ENCODE peak calls at places on chromosomes 12 and 14, in nine cellular contexts. I is Peyer's patch, K is HepG2, L is heart left ventricle, H is gastrocnemius medialis, C is A549, F is prostate gland, T is stomach, R is adrenal gland. X is an unnamed sample.

GRCh38 chr12:130375888-130376287 is 38.2 kb downstream of the PIWIL1 start:
- DNase-seq in I (no peak), K (no peak), L (no peak), H (no peak), C (no peak), F (no peak), T (no peak), R (no peak), X (no peak)

GRCh38 chr12:96606646-96607045 is 117.3 kb downstream of the CFAP54 start:
- DNase-seq in I (no peak), K (no peak), L (no peak), H (no peak), C (no peak), F (no peak), T (no peak), R (no peak), X (no peak)

GRCh38 chr12:6092784-6093722 is 31.4 kb downstream of the VWF start:
- DNase-seq in I (peak; percentile 83), K (no peak), L (no peak), H (peak; percentile 17), C (peak; percentile 85), F (no peak), T (peak; percentile 66), R (peak; percentile 89), X (no peak)

GRCh38 chr14:61526405-61527312 is 168.7 kb upstream of the HIF1A start:
- DNase-seq in I (no peak), K (peak; percentile 88), L (peak; percentile 58), H (peak; percentile 60), C (no peak), F (peak; percentile 85), T (peak; percentile 82), R (peak; percentile 81), X (peak; percentile 95)

GRCh38 chr12:57276935-57277563 is 26.1 kb upstream of the STAC3 start:
- DNase-seq in I (no peak), K (peak; percentile 21), L (no peak), H (no peak), C (peak; percentile 34), F (peak; percentile 50), T (peak; percentile 57), R (peak; percentile 47), X (no peak)

GRCh38 chr14:89406941-89407340 is 10.1 kb downstream of the FOXN3 start:
- DNase-seq in I (no peak), K (no peak), L (no peak), H (no peak), C (no peak), F (no peak), T (no peak), R (no peak), X (no peak)

GRCh38 chr14:50805396-50805795 is 25.6 kb downstream of the NIN start:
- DNase-seq in I (no peak), K (no peak), L (no peak), H (no peak), C (no peak), F (no peak), T (no peak), R (no peak), X (no peak)

GRCh38 chr14:74368441-74368840 is 20.2 kb downstream of the VRTN start:
- DNase-seq in I (no peak), K (no peak), L (no peak), H (no peak), C (no peak), F (no peak), T (no peak), R (no peak), X (no peak)

GRCh38 chr12:124608451-124608870 is 41.0 kb upstream of the NCOR2 start:
- DNase-seq in I (no peak), K (no peak), L (no peak), H (no peak), C (no peak), F (no peak), T (no peak), R (no peak), X (no peak)

GRCh38 chr12:79326225-79326624 is 364.5 kb downstream of the PAWR start:
- DNase-seq in I (no peak), K (no peak), L (no peak), H (no peak), C (no peak), F (no peak), T (no peak), R (no peak), X (no peak)

GRCh38 chr14:93207468-93208308 is 632 bp downstream of the UBR7 start:
- DNase-seq in I (no peak), K (no peak), L (peak; percentile 84), H (no peak), C (peak; percentile 81), F (no peak), T (peak; percentile 40), R (peak; percentile 54), X (peak; percentile 66)

GRCh38 chr14:50001999-50002925 is 109.4 kb downstream of the ARF6 start:
- DNase-seq in I (peak; percentile 62), K (no peak), L (no peak), H (no peak), C (no peak), F (no peak), T (peak; percentile 34), R (no peak), X (no peak)

DNA sequence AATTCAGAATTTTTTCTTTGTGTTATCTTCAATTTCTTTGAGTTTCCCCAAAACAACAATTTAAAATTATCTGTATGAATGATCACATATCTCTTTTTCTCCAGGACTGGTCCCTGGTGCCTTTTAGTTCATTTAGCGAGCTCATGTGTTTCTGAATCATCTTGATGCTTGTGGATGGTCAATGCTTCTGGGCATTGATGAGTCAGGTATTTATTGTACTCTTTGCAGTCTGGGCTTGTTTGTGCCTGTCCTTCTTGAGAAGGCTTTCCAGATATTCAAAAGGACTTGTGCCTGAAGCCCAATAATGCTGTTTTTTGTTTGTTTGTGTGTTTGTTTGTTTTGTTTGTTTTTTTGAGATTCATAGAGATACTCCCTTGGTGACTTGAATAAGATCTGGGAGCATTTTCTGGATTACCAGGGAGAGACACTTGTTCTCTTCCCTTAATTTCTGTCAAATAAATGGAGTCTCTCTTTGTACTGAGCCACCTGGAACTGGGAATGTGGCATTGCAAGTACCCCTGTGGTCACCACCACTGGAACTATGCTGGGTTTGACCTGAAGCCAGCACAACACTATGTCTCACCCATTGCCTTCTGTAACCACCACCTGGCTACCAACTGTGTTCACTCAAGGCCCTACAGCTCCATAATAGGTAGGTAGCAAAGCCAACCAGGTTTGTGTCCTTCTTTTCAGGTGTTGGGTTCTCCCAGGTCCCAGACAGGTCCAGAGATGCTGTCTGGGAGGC is 56.3 kb downstream of the SLC6A15 start:
- DNase-seq in I (no peak), K (no peak), L (no peak), H (no peak), C (no peak), F (no peak), T (no peak), R (no peak), X (no peak)
- H3K27ac ChIP-seq in I (no peak overlapping the region), K (no peak overlapping the region), L (no peak overlapping the region), H (no peak overlapping the region), C (no peak overlapping the region), F (no peak overlapping the region), T (no peak overlapping the region), R (no peak overlapping the region), X (no peak overlapping the region)

GRCh38 chr14:102524451-102525212 is 15.1 kb upstream of the ANKRD9 start:
- DNase-seq in I (peak; percentile 99), K (peak; percentile 96), L (peak; percentile 100), H (peak; percentile 93), C (peak; percentile 99), F (peak; percentile 98), T (peak; percentile 99), R (peak; percentile 100), X (peak; percentile 99)
- TF ChIP-seq POLR2A in I (peak; percentile 84), K (peak; percentile 97), L (peak; percentile 70), H (peak; percentile 16), C (peak; percentile 94), F (peak; percentile 64), T (no peak), R (no peak), X (peak; percentile 81)

GRCh38 chr14:58815781-58816297 is 178.1 kb downstream of the DACT1 start:
- DNase-seq in I (no peak), K (no peak), L (no peak), H (no peak), C (no peak), F (no peak), T (no peak), R (no peak), X (no peak)

GRCh38 chr14:58813745-58814144 is 176.0 kb downstream of the DACT1 start:
- DNase-seq in I (no peak), K (peak; percentile 6), L (no peak), H (no peak), C (no peak), F (no peak), T (no peak), R (no peak), X (no peak)

GRCh38 chr14:58814476-58814875 is 176.7 kb downstream of the DACT1 start:
- DNase-seq in I (no peak), K (no peak), L (no peak), H (no peak), C (no peak), F (no peak), T (no peak), R (no peak), X (no peak)

GRCh38 chr14:58816416-58817115 is 178.8 kb downstream of the DACT1 start:
- DNase-seq in I (no peak), K (no peak), L (no peak), H (no peak), C (no peak), F (no peak), T (no peak), R (no peak), X (no peak)

GRCh38 chr14:58815046-58815701 is 177.4 kb downstream of the DACT1 start:
- DNase-seq in I (no peak), K (no peak), L (no peak), H (no peak), C (no peak), F (no peak), T (no peak), R (no peak), X (no peak)
- H3K4me1 ChIP-seq in I (no peaks in the 10 kb centered on the region), K (peaks cover 7% of the 10 kb centered on the region), L (no peaks in the 10 kb centered on the region), H (peaks cover 5% of the 10 kb centered on the region), C (no peaks in the 10 kb centered on the region), F (no peaks in the 10 kb centered on the region), T (no peaks in the 10 kb centered on the region), R (peaks cover 9% of the 10 kb centered on the region), X (peaks cover 6% of the 10 kb centered on the region)

GRCh38 chr12:111093428-111094142 is 173.2 kb upstream of the MYL2 start:
- DNase-seq in I (no peak), K (no peak), L (no peak), H (no peak), C (no peak), F (peak; percentile 75), T (no peak), R (no peak), X (no peak)
- H3K27ac ChIP-seq in I (no peak overlapping the region), K (no peak overlapping the region), L (no peak overlapping the region), H (no peak overlapping the region), C (no peak overlapping the region), F (peak overlapping the region; percentile 75), T (no peak overlapping the region), R (no peak overlapping the region), X (no peak overlapping the region)

DNA sequence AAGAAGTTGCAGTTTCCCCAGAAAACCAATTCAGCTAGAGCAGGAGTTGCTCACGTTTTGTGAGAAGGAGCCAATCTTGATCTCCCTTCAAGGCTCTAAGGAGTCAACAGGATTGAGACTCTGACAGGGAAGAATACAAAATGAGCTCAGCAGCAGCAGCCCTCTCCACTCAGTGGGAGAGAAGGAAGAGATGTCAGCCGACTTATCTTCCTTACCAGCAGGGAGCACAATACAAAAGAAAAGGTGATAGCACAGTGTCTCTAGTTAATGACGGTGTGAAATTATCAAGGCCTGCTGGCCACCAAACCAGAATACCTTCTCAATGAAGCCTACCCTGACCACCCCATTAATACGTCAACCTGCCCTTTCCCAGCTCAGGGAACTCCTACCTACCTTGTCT is 223.6 kb upstream of the TMPO start:
- DNase-seq in I (no peak), K (no peak), L (no peak), H (no peak), C (no peak), F (no peak), T (no peak), R (no peak), X (no peak)
- TF ChIP-seq POLR2A in I (no peak), K (no peak), L (no peak), H (no peak), C (no peak), F (no peak), T (no peak), R (no peak), X (no peak)

X was measured in body of pancreas.